ENCODE peak calls at places on chromosomes 4 and X, in seven cellular contexts. I, Y, Z, U, R, M and A are unnamed samples.

GRCh38 chr4:7904942-7905341 is 34.7 kb downstream of the AFAP1 start:
- DNase-seq in I (no peak), Y (no peak), Z (no peak), U (no peak), R (peak; percentile 98), M (peak; percentile 83), A (no peak)

GRCh38 chr4:116183241-116183640 is 902.1 kb downstream of the TRAM1L1 start:
- DNase-seq in I (no peak), Y (no peak), Z (no peak), U (no peak), R (no peak), M (no peak), A (no peak)

GRCh38 chrX:4638036-4638435 is 924.6 kb upstream of the PRKX start:
- DNase-seq in I (no peak), Y (no peak), Z (no peak), U (no peak), R (no peak), M (no peak), A (no peak)

GRCh38 chrX:108171671-108172070 is 80.1 kb downstream of the ATG4A start:
- DNase-seq in I (no peak), Y (no peak), Z (no peak), U (no peak), R (no peak), M (no peak), A (no peak)

GRCh38 chr4:178102139-178102538 is 659.9 kb upstream of the AGA start:
- DNase-seq in I (no peak), Y (no peak), Z (no peak), U (no peak), R (no peak), M (no peak), A (no peak)

GRCh38 chr4:113633467-113633866 is 128.1 kb downstream of the CAMK2D start:
- DNase-seq in I (no peak), Y (no peak), Z (no peak), U (no peak), R (no peak), M (no peak), A (no peak)

GRCh38 chrX:65528293-65528692 is 6.3 kb downstream of the LAS1L start:
- DNase-seq in I (no peak), Y (no peak), Z (no peak), U (no peak), R (no peak), M (no peak), A (no peak)

GRCh38 chrX:45747905-45748304 is 547.2 kb upstream of the DIPK2B start:
- DNase-seq in I (no peak), Y (no peak), Z (no peak), U (no peak), R (no peak), M (no peak), A (no peak)

GRCh38 chr4:24917076-24917856 is 4.4 kb upstream of the CCDC149 start:
- DNase-seq in I (no peak), Y (peak; percentile 81), Z (no peak), U (peak; percentile 74), R (no peak), M (no peak), A (no peak)

GRCh38 chr4:65665951-65666523 is 4.3 kb downstream of the EPHA5 start:
- DNase-seq in I (no peak), Y (no peak), Z (no peak), U (peak; percentile 11), R (no peak), M (no peak), A (no peak)

GRCh38 chr4:25252230-25253071 is 18.6 kb downstream of the PI4K2B start:
- DNase-seq in I (no peak), Y (no peak), Z (no peak), U (no peak), R (no peak), M (no peak), A (no peak)

GRCh38 chr4:133775881-133776280 is 425.7 kb downstream of the PABPC4L start:
- DNase-seq in I (no peak), Y (no peak), Z (no peak), U (no peak), R (peak; percentile 28), M (no peak), A (no peak)

GRCh38 chrX:54640103-54640428 is 110.0 kb downstream of the GNL3L start:
- DNase-seq in I (no peak), Y (no peak), Z (no peak), U (no peak), R (no peak), M (no peak), A (no peak)
- H3K4me3 ChIP-seq in I (peak overlapping the region; percentile 49), Y (peak overlapping the region; percentile 82), Z (peak overlapping the region; percentile 81), U (peak overlapping the region; percentile 60), R (peak overlapping the region; percentile 10), M (peak overlapping the region; percentile 3), A (peak overlapping the region; percentile 61)

DNA sequence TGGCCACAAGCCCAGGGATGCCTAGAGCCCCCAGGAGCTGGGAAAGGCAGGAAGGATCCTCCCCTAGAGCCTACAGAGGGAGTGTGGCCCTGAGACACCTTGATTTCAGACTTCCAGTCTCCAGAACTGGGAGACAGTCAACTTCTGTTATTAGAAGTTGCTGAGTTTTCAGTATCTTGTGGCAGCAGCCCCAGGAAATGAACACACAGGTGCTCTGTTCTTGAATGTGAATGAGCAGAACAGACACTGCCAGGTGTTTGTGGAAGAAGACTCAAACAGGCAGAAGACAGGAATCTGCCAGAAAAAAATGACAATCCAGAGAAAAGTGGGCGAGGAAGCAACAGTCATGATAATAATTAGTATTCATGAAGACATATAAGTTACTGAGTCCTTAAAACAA is 64.5 kb upstream of the STS start:
- DNase-seq in I (peak; percentile 63), Y (no peak), Z (no peak), U (no peak), R (no peak), M (no peak), A (no peak)
- H3K4me3 ChIP-seq in I (peak overlapping the region; percentile 15), Y (no peak overlapping the region), Z (no peak overlapping the region), U (no peak overlapping the region), R (no peak overlapping the region), M (no peak overlapping the region), A (peak overlapping the region; percentile 13)

DNA sequence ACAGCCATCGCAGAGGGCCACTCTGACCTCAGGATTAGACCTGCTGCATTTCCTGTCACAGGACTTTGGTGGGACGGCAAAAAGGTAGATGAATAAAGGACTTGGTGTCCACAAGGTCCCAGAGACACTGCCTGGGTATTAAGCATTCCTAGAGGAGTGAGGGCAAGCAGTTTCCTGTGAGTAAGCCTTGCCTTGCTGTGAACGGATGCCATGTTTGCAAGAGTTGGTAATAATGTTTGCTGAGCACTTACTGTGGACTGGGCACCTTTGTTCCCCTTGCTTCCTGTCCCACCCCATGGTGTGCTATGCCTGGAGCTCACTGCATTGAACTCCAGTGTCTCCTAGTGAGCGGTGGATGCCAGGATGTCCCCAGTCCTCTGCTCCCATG is 95.7 kb upstream of the MSX1 start:
- DNase-seq in I (no peak), Y (no peak), Z (no peak), U (no peak), R (no peak), M (no peak), A (no peak)
- H3K4me3 ChIP-seq in I (no peak overlapping the region), Y (no peak overlapping the region), Z (no peak overlapping the region), U (no peak overlapping the region), R (no peak overlapping the region), M (no peak overlapping the region), A (no peak overlapping the region)

DNA sequence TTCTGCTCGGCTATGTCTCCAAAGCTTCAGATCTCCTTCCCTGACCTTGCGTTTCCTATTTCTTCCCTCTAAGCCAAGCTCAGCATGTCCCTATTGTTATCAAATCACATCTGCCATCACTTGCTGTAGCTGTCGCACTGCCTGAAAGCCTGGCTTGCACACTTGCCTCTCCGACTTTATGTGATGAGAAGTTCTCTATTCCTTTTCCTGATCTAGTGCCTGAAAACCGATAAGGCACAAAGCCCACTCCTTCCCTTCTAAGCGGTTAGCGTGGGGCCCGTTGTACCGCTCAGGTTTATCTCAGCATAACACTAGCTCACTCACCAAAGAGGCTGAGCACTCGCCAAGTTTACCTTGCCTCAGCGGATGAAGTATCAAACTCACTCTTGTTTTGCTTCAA is 816 bp downstream of the NMU start:
- DNase-seq in I (no peak), Y (peak; percentile 64), Z (no peak), U (peak; percentile 37), R (no peak), M (no peak), A (no peak)
- H3K4me3 ChIP-seq in I (peak overlapping the region; percentile 61), Y (peak overlapping the region; percentile 86), Z (peak overlapping the region; percentile 33), U (peak overlapping the region; percentile 69), R (no peak overlapping the region), M (no peak overlapping the region), A (no peak overlapping the region)

DNA sequence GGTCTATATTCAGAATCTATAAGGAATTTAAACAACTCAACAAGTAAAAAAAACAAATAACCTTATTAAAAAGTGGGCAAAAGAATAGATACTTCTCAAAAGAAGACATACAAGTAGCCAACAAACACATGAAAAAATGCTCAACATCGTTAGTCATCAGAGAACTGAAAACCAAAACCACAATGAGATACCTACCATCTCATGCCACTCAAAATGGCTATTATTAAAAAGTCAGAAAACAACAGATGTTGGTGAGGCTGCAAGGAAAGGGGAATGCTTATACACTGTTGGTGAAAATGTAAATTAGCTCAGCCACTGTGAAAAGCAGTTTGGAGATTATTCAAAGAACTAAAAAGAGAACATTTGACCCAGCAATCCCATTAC is 201.6 kb downstream of the QDPR start:
- DNase-seq in I (peak; percentile 82), Y (no peak), Z (no peak), U (no peak), R (no peak), M (peak; percentile 5), A (no peak)
- H3K4me3 ChIP-seq in I (no peak overlapping the region), Y (no peak overlapping the region), Z (no peak overlapping the region), U (no peak overlapping the region), R (no peak overlapping the region), M (no peak overlapping the region), A (no peak overlapping the region)

GRCh38 chr4:54256491-54257167 is 27.5 kb downstream of the PDGFRA start:
- DNase-seq in I (no peak), Y (no peak), Z (no peak), U (no peak), R (no peak), M (no peak), A (no peak)

GRCh38 chr4:54255881-54256280 is 26.8 kb downstream of the PDGFRA start:
- DNase-seq in I (no peak), Y (no peak), Z (no peak), U (no peak), R (peak; percentile 57), M (no peak), A (no peak)

GRCh38 chr4:54254116-54254914 is 25.2 kb downstream of the PDGFRA start:
- DNase-seq in I (no peak), Y (peak; percentile 63), Z (no peak), U (no peak), R (peak; percentile 42), M (no peak), A (no peak)

DNA sequence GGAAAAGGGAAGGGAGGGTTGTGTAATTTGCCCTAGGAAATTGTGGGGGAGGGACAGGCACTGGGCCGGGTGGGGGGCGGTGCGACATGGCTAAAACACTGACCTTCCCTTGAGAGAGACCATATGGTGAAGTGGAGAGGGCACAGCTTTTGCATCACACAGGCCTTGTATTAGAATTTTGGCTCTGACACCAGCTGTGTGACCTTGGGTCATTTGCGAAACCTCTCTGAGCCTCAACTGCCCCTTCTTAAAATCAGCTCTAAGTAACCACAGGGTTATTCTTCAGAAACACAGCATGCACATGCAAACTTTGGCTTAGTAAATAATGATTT is 25.8 kb downstream of the PDGFRA start:
- DNase-seq in I (no peak), Y (no peak), Z (no peak), U (no peak), R (peak; percentile 88), M (no peak), A (no peak)
- H3K4me3 ChIP-seq in I (no peak overlapping the region), Y (no peak overlapping the region), Z (no peak overlapping the region), U (no peak overlapping the region), R (no peak overlapping the region), M (no peak overlapping the region), A (no peak overlapping the region)

GRCh38 chr4:90457817-90458216 is 330.6 kb downstream of the CCSER1 start:
- DNase-seq in I (no peak), Y (no peak), Z (no peak), U (no peak), R (no peak), M (no peak), A (no peak)
- H3K4me3 ChIP-seq in I (no peak overlapping the region), Y (no peak overlapping the region), Z (no peak overlapping the region), U (no peak overlapping the region), R (no peak overlapping the region), M (no peak overlapping the region), A (no peak overlapping the region)